ENCODE peak calls at places on chromosomes 1 and 21, in ten cellular contexts. D is cardiac muscle cell, T is fibroblast of lung, Y is choroid plexus epithelial cell, W is bronchial epithelial cell, N is mucosa of descending colon, I is left lung, Q is breast epithelium, C is AG10803, G is thyroid gland. Z is an unnamed sample.
A peak's percentile ranks its signal among the peaks of the same experiment; 100 is the strongest.

GRCh38 chr1:54107131-54107530 is 45.7 kb downstream of the CDCP2 start:
- DNase-seq in D (no peak), T (peak; percentile 25), Y (peak; percentile 19), W (no peak), N (no peak), I (no peak), Q (no peak), C (peak; percentile 49), G (no peak), Z (no peak)

GRCh38 chr1:53721088-53721487 is 17.9 kb downstream of the GLIS1 start:
- DNase-seq in D (no peak), T (no peak), Y (no peak), W (no peak), N (no peak), I (no peak), Q (no peak), C (no peak), G (no peak), Z (no peak)

GRCh38 chr1:8962812-8963669 is 17.4 kb downstream of the CA6 start:
- DNase-seq in D (peak; percentile 57), T (no peak), Y (peak; percentile 47), W (peak; percentile 54), N (no peak), I (no peak), Q (no peak), C (peak; percentile 42), G (peak; percentile 95), Z (no peak)

GRCh38 chr1:203306970-203307541 is 1.7 kb downstream of the BTG2 start:
- DNase-seq in D (no peak), T (peak; percentile 45), Y (no peak), W (no peak), N (peak; percentile 72), I (peak; percentile 86), Q (no peak), C (no peak), G (peak; percentile 72), Z (no peak)

GRCh38 chr21:43313221-43313938 is 113.6 kb downstream of the SIK1 start:
- DNase-seq in D (no peak), T (no peak), Y (no peak), W (no peak), N (peak; percentile 50), I (peak; percentile 47), Q (no peak), C (no peak), G (no peak), Z (no peak)

GRCh38 chr1:117284408-117285215 is 73.9 kb upstream of the VTCN1 start:
- DNase-seq in D (peak; percentile 75), T (peak; percentile 72), Y (peak; percentile 81), W (peak; percentile 72), N (no peak), I (no peak), Q (no peak), C (peak; percentile 59), G (no peak), Z (peak; percentile 47)

GRCh38 chr1:28582248-28582615 is 9.8 kb upstream of the RAB42 start:
- DNase-seq in D (peak; percentile 22), T (peak; percentile 43), Y (peak; percentile 54), W (peak; percentile 42), N (no peak), I (no peak), Q (no peak), C (peak; percentile 50), G (no peak), Z (no peak)

GRCh38 chr1:188237573-188238353 is 1409.0 kb downstream of the PLA2G4A start:
- DNase-seq in D (no peak), T (peak; percentile 75), Y (peak; percentile 31), W (peak; percentile 63), N (no peak), I (no peak), Q (no peak), C (no peak), G (no peak), Z (no peak)

DNA sequence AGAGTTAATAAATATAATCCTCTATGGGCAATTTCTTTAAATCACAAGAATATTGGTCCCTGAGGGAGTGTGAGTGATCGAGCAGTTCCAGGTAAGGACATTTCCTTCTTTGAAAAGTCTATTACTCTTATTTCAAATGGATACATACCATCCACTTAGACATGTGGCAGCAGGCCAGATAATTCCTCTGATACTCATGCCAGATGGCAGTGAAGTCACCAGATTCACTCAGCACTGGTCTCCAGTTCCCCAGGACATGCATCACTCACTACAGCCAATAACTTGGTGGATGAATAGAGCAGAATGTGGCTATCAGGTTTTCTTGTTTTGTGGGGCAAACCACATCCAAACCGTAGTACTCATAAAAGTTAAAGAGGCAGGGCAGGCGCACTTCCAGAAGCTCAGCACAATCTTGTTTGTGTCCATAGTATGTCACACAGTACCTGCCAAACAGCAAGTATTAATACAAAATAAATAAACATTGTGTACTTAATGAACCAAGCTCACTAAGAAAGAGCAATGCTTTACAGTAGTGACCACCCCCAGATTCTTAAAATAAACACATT is 74.2 kb upstream of the CD53 start:
- DNase-seq in D (no peak), T (no peak), Y (no peak), W (peak; percentile 40), N (no peak), I (no peak), Q (no peak), C (no peak), G (no peak), Z (no peak)
- H3K4me3 ChIP-seq in D (no peak overlapping the region), T (no peak overlapping the region), Y (no peak overlapping the region), W (no peak overlapping the region), N (no peak overlapping the region), I (no peak overlapping the region), Q (no peak overlapping the region), C (no peak overlapping the region), G (no peak overlapping the region), Z (no peak overlapping the region)

DNA sequence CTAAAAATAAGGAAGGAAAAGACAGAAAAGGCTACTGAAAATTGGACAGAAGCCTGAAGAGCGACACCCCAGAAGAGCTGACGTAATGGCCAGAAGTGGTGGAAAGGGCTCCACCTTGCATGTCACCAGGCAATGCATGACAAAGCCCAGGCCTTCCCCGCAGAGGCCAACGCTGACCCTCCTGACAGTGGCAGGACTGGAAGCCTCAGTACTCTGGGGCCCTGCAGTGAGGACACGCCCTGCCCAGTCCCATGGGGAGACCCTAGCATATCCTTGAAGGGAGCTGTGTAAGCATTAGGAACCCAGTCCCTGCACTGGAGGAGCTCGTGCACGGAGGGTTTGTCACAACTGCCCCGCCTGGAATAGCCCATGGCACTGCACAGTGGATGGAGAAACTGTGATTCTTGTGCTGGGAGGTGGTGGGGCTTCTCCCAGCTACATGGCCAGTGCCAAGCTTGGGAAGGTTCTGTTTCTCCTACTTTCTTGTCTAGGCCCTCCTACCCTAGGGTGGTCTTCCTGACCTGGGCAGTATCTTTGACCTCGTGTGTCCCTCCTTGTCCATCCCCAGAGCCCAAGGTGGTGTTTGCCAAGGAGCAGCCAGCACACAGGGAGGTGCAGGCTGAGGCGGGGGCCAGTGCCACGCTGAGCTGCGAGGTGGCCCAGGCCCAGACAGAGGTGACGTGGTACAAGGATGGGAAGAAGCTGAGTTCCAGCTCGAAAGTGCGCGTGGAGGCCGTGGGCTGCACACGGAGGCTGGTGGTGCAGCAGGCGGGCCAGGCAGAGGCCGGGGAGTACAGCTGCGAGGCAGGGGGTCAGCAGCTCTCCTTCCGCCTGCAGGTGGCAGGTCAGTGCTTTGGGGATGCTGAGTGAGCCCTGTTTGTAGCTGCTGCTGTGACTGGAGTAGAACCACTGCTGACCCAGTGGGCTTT is 60.4 kb downstream of the OBSCN start:
- DNase-seq in D (peak; percentile 77), T (no peak), Y (no peak), W (no peak), N (no peak), I (peak; percentile 69), Q (no peak), C (no peak), G (no peak), Z (no peak)
- TF ChIP-seq CTCF in D (no peak), T (no peak), Y (no peak), W (no peak), N (no peak), I (no peak), Q (no peak), C (no peak), G (no peak), Z (no peak)

GRCh38 chr1:155169541-155169940 is 3.6 kb downstream of the KRTCAP2 start:
- DNase-seq in D (no peak), T (no peak), Y (no peak), W (no peak), N (no peak), I (no peak), Q (no peak), C (no peak), G (no peak), Z (no peak)

GRCh38 chr1:155167166-155168104 is 5.7 kb downstream of the KRTCAP2 start:
- DNase-seq in D (peak; percentile 95), T (peak; percentile 59), Y (peak; percentile 87), W (peak; percentile 72), N (peak; percentile 90), I (peak; percentile 95), Q (peak; percentile 88), C (peak; percentile 68), G (peak; percentile 83), Z (no peak)

GRCh38 chr1:155166006-155166372 is 7.1 kb downstream of the KRTCAP2 start:
- DNase-seq in D (no peak), T (no peak), Y (no peak), W (no peak), N (no peak), I (no peak), Q (no peak), C (no peak), G (no peak), Z (no peak)

GRCh38 chr1:155168456-155169210 is 4.5 kb downstream of the KRTCAP2 start:
- DNase-seq in D (no peak), T (no peak), Y (no peak), W (no peak), N (no peak), I (no peak), Q (no peak), C (no peak), G (no peak), Z (no peak)

DNA sequence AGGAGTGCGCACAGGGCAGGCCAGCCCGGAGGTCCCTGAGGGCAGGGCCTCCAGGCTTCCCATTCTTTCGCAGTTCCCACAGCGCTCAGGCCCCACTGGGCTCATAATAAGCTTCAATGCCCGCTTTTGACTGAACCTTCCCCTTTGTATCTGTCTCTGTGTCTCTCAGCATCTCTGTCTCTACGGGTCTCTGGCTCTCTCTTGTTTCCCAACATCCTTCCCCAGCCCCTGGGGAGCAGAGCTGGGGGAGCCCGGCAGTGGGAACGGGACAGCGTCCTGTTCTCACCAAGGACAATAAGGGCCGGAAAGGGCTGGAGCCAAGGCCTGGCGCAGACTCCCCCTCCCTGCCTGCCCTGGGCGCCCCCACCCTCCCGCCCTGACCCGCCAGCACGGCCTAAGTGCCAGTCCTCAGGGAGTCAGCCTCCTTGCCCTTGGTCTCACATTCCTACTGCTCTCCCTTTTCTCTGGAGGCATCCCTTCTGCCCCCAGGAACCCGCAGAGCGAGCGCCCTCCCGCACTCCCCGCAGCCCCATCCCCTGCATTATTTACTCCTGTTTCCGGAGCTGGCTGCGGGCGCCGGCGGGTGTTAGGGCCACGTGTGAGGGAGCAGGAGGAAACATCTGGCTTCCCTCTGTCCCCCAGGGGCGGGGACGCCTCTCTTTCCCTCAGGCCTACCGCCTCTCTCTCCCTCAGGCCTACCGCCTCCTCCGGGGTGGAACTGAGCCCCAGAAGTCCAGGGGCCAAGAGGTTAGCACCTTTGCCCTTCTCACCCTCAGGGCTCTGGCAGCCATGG is 6.5 kb downstream of the KRTCAP2 start:
- DNase-seq in D (no peak), T (no peak), Y (no peak), W (no peak), N (peak; percentile 60), I (peak; percentile 81), Q (no peak), C (peak; percentile 20), G (peak; percentile 24), Z (no peak)
- H3K4me3 ChIP-seq in D (no peak overlapping the region), T (no peak overlapping the region), Y (no peak overlapping the region), W (no peak overlapping the region), N (no peak overlapping the region), I (no peak overlapping the region), Q (peak overlapping the region; percentile 50), C (no peak overlapping the region), G (no peak overlapping the region), Z (no peak overlapping the region)

GRCh38 chr1:216193839-216194443 is 229.3 kb downstream of the USH2A start:
- DNase-seq in D (no peak), T (no peak), Y (no peak), W (no peak), N (no peak), I (no peak), Q (no peak), C (no peak), G (no peak), Z (no peak)
- TF ChIP-seq CTCF in D (no peak), T (peak; percentile 1), Y (no peak), W (no peak), N (no peak), I (no peak), Q (no peak), C (no peak), G (no peak), Z (peak; percentile 49)

Z was measured in epithelial cell of proximal tubule.